ENCODE peak calls at places on chromosomes 5 and 9, in nine cellular contexts. One of them, this sample, is unnamed.
A peak's percentile ranks its signal among the peaks of the same experiment; 100 is the strongest.

GRCh38 chr5:91217859-91218258 is 165.3 kb downstream of the ARRDC3 start:
- DNase-seq in transverse colon: no peak
- DNase-seq in pancreas: no peak
- DNase-seq in left lung: no peak
- DNase-seq in breast epithelium: no peak
- DNase-seq in Calu3: no peak
- DNase-seq in A673: no peak
- DNase-seq in IMR-90: no peak
- DNase-seq in coronary artery: no peak
- DNase-seq in this sample: no peak

GRCh38 chr9:8779478-8779877 is 979.9 kb upstream of the DMAC1 start:
- DNase-seq in A673: no peak
- DNase-seq in IMR-90: no peak
- DNase-seq in pancreas: no peak
- DNase-seq in transverse colon: no peak
- DNase-seq in breast epithelium: no peak
- DNase-seq in left lung: no peak
- DNase-seq in coronary artery: no peak
- DNase-seq in Calu3: no peak
- DNase-seq in this sample: no peak

GRCh38 chr5:54062958-54063357 is 247.4 kb downstream of the ARL15 start:
- DNase-seq in IMR-90: peak; percentile 78
- DNase-seq in A673: no peak
- DNase-seq in breast epithelium: no peak
- DNase-seq in pancreas: no peak
- DNase-seq in transverse colon: no peak
- DNase-seq in left lung: no peak
- DNase-seq in coronary artery: no peak
- DNase-seq in Calu3: no peak
- DNase-seq in this sample: no peak

GRCh38 chr9:137764171-137764671 is 113.4 kb upstream of the CACNA1B start:
- DNase-seq in left lung: no peak
- DNase-seq in pancreas: no peak
- DNase-seq in Calu3: no peak
- DNase-seq in coronary artery: no peak
- DNase-seq in breast epithelium: no peak
- DNase-seq in A673: no peak
- DNase-seq in IMR-90: no peak
- DNase-seq in transverse colon: no peak
- DNase-seq in this sample: peak; percentile 28

GRCh38 chr5:96584712-96585111 is 77.5 kb upstream of the CAST start:
- DNase-seq in transverse colon: no peak
- DNase-seq in A673: no peak
- DNase-seq in pancreas: no peak
- DNase-seq in Calu3: no peak
- DNase-seq in breast epithelium: no peak
- DNase-seq in left lung: no peak
- DNase-seq in coronary artery: no peak
- DNase-seq in IMR-90: no peak
- DNase-seq in this sample: no peak

GRCh38 chr9:103928452-103928851 is 165.7 kb upstream of the SMC2 start:
- DNase-seq in pancreas: no peak
- DNase-seq in left lung: no peak
- DNase-seq in Calu3: no peak
- DNase-seq in transverse colon: no peak
- DNase-seq in IMR-90: no peak
- DNase-seq in A673: no peak
- DNase-seq in breast epithelium: no peak
- DNase-seq in coronary artery: no peak
- DNase-seq in this sample: no peak

GRCh38 chr9:16039103-16039987 is 486.5 kb downstream of the CCDC171 start:
- DNase-seq in pancreas: no peak
- DNase-seq in transverse colon: peak; percentile 11
- DNase-seq in IMR-90: peak; percentile 51
- DNase-seq in coronary artery: no peak
- DNase-seq in left lung: no peak
- DNase-seq in A673: no peak
- DNase-seq in Calu3: no peak
- DNase-seq in breast epithelium: no peak
- DNase-seq in this sample: no peak

GRCh38 chr9:116632990-116633441 is 54.1 kb upstream of the TRIM32 start:
- DNase-seq in A673: peak; percentile 46
- DNase-seq in IMR-90: peak; percentile 44
- DNase-seq in left lung: no peak
- DNase-seq in transverse colon: no peak
- DNase-seq in pancreas: no peak
- DNase-seq in coronary artery: no peak
- DNase-seq in breast epithelium: no peak
- DNase-seq in Calu3: no peak
- DNase-seq in this sample: no peak

GRCh38 chr5:59484618-59485017 is 408.9 kb downstream of the PDE4D start:
- DNase-seq in breast epithelium: no peak
- DNase-seq in coronary artery: no peak
- DNase-seq in A673: no peak
- DNase-seq in left lung: no peak
- DNase-seq in IMR-90: no peak
- DNase-seq in transverse colon: no peak
- DNase-seq in Calu3: no peak
- DNase-seq in pancreas: no peak
- DNase-seq in this sample: no peak

GRCh38 chr9:113309204-113309813 is 6.1 kb upstream of the RNF183 start:
- DNase-seq in transverse colon: peak; percentile 41
- DNase-seq in pancreas: no peak
- DNase-seq in breast epithelium: no peak
- DNase-seq in Calu3: peak; percentile 20
- DNase-seq in A673: peak; percentile 58
- DNase-seq in left lung: no peak
- DNase-seq in IMR-90: peak; percentile 59
- DNase-seq in coronary artery: no peak
- DNase-seq in this sample: no peak

GRCh38 chr5:158943057-158943456 is 156.7 kb downstream of the EBF1 start:
- DNase-seq in Calu3: peak; percentile 24
- DNase-seq in pancreas: no peak
- DNase-seq in coronary artery: no peak
- DNase-seq in breast epithelium: no peak
- DNase-seq in left lung: no peak
- DNase-seq in transverse colon: no peak
- DNase-seq in A673: peak; percentile 3
- DNase-seq in IMR-90: peak; percentile 91
- DNase-seq in this sample: no peak

GRCh38 chr9:115944166-115944948 is 209.2 kb upstream of the PAPPA start:
- DNase-seq in Calu3: no peak
- DNase-seq in left lung: no peak
- DNase-seq in coronary artery: peak; percentile 95
- DNase-seq in pancreas: no peak
- DNase-seq in A673: peak; percentile 77
- DNase-seq in IMR-90: peak; percentile 100
- DNase-seq in breast epithelium: peak; percentile 90
- DNase-seq in transverse colon: peak; percentile 50
- DNase-seq in this sample: no peak

GRCh38 chr5:168836603-168837245 is 257.6 kb upstream of the PANK3 start:
- DNase-seq in coronary artery: no peak
- DNase-seq in pancreas: no peak
- DNase-seq in left lung: no peak
- DNase-seq in breast epithelium: no peak
- DNase-seq in IMR-90: no peak
- DNase-seq in A673: no peak
- DNase-seq in Calu3: no peak
- DNase-seq in transverse colon: no peak
- DNase-seq in this sample: no peak

GRCh38 chr5:64977779-64978178 is 209.0 kb downstream of the CWC27 start:
- DNase-seq in left lung: no peak
- DNase-seq in A673: no peak
- DNase-seq in transverse colon: no peak
- DNase-seq in Calu3: no peak
- DNase-seq in IMR-90: peak; percentile 26
- DNase-seq in pancreas: no peak
- DNase-seq in coronary artery: no peak
- DNase-seq in breast epithelium: no peak
- DNase-seq in this sample: no peak

GRCh38 chr9:77954018-77954417 is 77.6 kb downstream of the GNAQ start:
- DNase-seq in A673: no peak
- DNase-seq in transverse colon: no peak
- DNase-seq in Calu3: no peak
- DNase-seq in left lung: no peak
- DNase-seq in IMR-90: peak; percentile 60
- DNase-seq in coronary artery: no peak
- DNase-seq in pancreas: no peak
- DNase-seq in breast epithelium: no peak
- DNase-seq in this sample: no peak

GRCh38 chr9:105193560-105193959 is 50.9 kb upstream of the SLC44A1 start:
- DNase-seq in breast epithelium: no peak
- DNase-seq in coronary artery: no peak
- DNase-seq in left lung: no peak
- DNase-seq in transverse colon: no peak
- DNase-seq in pancreas: no peak
- DNase-seq in IMR-90: no peak
- DNase-seq in Calu3: no peak
- DNase-seq in A673: no peak
- DNase-seq in this sample: no peak

GRCh38 chr5:139050432-139050831 is 147.7 kb downstream of the SIL1 start:
- DNase-seq in A673: peak; percentile 22
- DNase-seq in IMR-90: no peak
- DNase-seq in Calu3: no peak
- DNase-seq in breast epithelium: no peak
- DNase-seq in pancreas: no peak
- DNase-seq in coronary artery: no peak
- DNase-seq in left lung: no peak
- DNase-seq in transverse colon: no peak
- DNase-seq in this sample: no peak

GRCh38 chr5:179980767-179981166 is 73.1 kb upstream of the TBC1D9B start:
- DNase-seq in left lung: no peak
- DNase-seq in Calu3: no peak
- DNase-seq in pancreas: no peak
- DNase-seq in A673: no peak
- DNase-seq in transverse colon: no peak
- DNase-seq in coronary artery: no peak
- DNase-seq in breast epithelium: no peak
- DNase-seq in IMR-90: no peak
- DNase-seq in this sample: no peak

GRCh38 chr9:92686954-92687353 is 17.0 kb upstream of the IPPK start:
- DNase-seq in pancreas: no peak
- DNase-seq in breast epithelium: no peak
- DNase-seq in coronary artery: peak; percentile 17
- DNase-seq in left lung: no peak
- DNase-seq in Calu3: no peak
- DNase-seq in transverse colon: no peak
- DNase-seq in A673: peak; percentile 36
- DNase-seq in IMR-90: no peak
- DNase-seq in this sample: no peak

GRCh38 chr9:107489687-107490605 is at the start of gene KLF4:
- DNase-seq in left lung: peak; percentile 96
- DNase-seq in coronary artery: peak; percentile 97
- DNase-seq in A673: peak; percentile 95
- DNase-seq in Calu3: peak; percentile 79
- DNase-seq in IMR-90: peak; percentile 91
- DNase-seq in breast epithelium: peak; percentile 89
- DNase-seq in pancreas: peak; percentile 93
- DNase-seq in transverse colon: peak; percentile 94
- DNase-seq in this sample: peak; percentile 85

DNA sequence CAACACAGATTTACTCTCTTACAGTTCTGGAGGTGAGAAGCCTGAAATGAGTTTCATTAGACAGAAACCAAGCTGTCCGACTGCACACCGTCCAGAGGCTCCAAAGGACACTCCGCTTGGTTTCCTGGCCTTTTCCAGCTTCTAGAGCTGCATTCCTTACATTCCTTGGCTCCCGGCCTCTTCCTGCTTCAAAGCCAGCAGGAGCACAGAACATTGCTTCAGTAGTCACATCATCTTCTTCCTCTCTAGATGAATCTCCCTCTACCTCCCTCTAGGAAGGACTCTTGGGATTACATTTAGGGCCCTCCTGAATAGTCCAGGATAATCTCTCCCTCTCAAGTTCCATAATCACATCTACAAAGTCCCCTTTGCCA is 213.3 kb downstream of the CDK5RAP2 start:
- DNase-seq in pancreas: no peak
- DNase-seq in transverse colon: no peak
- DNase-seq in breast epithelium: no peak
- DNase-seq in coronary artery: no peak
- DNase-seq in A673: peak; percentile 55
- DNase-seq in IMR-90: peak; percentile 91
- DNase-seq in Calu3: peak; percentile 7
- DNase-seq in left lung: no peak
- DNase-seq in this sample: no peak
- TF ChIP-seq CTCF in pancreas: no peak
- TF ChIP-seq CTCF in transverse colon: no peak
- TF ChIP-seq CTCF in breast epithelium: no peak
- TF ChIP-seq CTCF in coronary artery: no peak
- TF ChIP-seq CTCF in A673: peak; percentile 30
- TF ChIP-seq CTCF in IMR-90: peak; percentile 61
- TF ChIP-seq CTCF in Calu3: no peak
- TF ChIP-seq CTCF in left lung: peak; percentile 12
- TF ChIP-seq CTCF in this sample: no peak

GRCh38 chr9:132240860-132241482 is 79.1 kb downstream of the NTNG2 start:
- DNase-seq in transverse colon: peak; percentile 98
- DNase-seq in left lung: peak; percentile 100
- DNase-seq in IMR-90: peak; percentile 85
- DNase-seq in Calu3: peak; percentile 79
- DNase-seq in A673: peak; percentile 98
- DNase-seq in pancreas: peak; percentile 99
- DNase-seq in coronary artery: peak; percentile 98
- DNase-seq in breast epithelium: peak; percentile 95
- DNase-seq in this sample: peak; percentile 93
- TF ChIP-seq CTCF in transverse colon: no peak
- TF ChIP-seq CTCF in left lung: peak; percentile 40
- TF ChIP-seq CTCF in IMR-90: no peak
- TF ChIP-seq CTCF in Calu3: no peak
- TF ChIP-seq CTCF in A673: no peak
- TF ChIP-seq CTCF in pancreas: no peak
- TF ChIP-seq CTCF in coronary artery: no peak
- TF ChIP-seq CTCF in breast epithelium: no peak
- TF ChIP-seq CTCF in this sample: no peak

GRCh38 chr5:178859625-178860521 is at the start of gene ZNF354B:
- DNase-seq in left lung: peak; percentile 96
- DNase-seq in A673: peak; percentile 94
- DNase-seq in Calu3: peak; percentile 91
- DNase-seq in breast epithelium: peak; percentile 84
- DNase-seq in pancreas: peak; percentile 97
- DNase-seq in coronary artery: peak; percentile 94
- DNase-seq in transverse colon: peak; percentile 92
- DNase-seq in IMR-90: peak; percentile 92
- DNase-seq in this sample: peak; percentile 89
- TF ChIP-seq CTCF in left lung: no peak
- TF ChIP-seq CTCF in A673: no peak
- TF ChIP-seq CTCF in Calu3: peak; percentile 13
- TF ChIP-seq CTCF in breast epithelium: peak; percentile 11
- TF ChIP-seq CTCF in pancreas: no peak
- TF ChIP-seq CTCF in coronary artery: no peak
- TF ChIP-seq CTCF in transverse colon: no peak
- TF ChIP-seq CTCF in IMR-90: peak; percentile 7
- TF ChIP-seq CTCF in this sample: no peak

GRCh38 chr5:132807163-132807838 is 5.8 kb upstream of the SOWAHA start:
- DNase-seq in Calu3: peak; percentile 91
- DNase-seq in pancreas: no peak
- DNase-seq in IMR-90: no peak
- DNase-seq in left lung: no peak
- DNase-seq in transverse colon: peak; percentile 92
- DNase-seq in breast epithelium: no peak
- DNase-seq in coronary artery: no peak
- DNase-seq in A673: peak; percentile 29
- DNase-seq in this sample: peak; percentile 50
- TF ChIP-seq CTCF in Calu3: peak; percentile 45
- TF ChIP-seq CTCF in pancreas: no peak
- TF ChIP-seq CTCF in IMR-90: peak; percentile 16
- TF ChIP-seq CTCF in left lung: no peak
- TF ChIP-seq CTCF in transverse colon: peak; percentile 68
- TF ChIP-seq CTCF in breast epithelium: no peak
- TF ChIP-seq CTCF in coronary artery: no peak
- TF ChIP-seq CTCF in A673: peak; percentile 36
- TF ChIP-seq CTCF in this sample: no peak